ENCODE peak calls at places on chromosomes 5 and 9, in six cellular contexts. Q is GM03348; A is amniotic stem cell; X is activated T-helper 1 cell treated with anti-CD3 and anti-CD28 coated beads, Interleukin-2, amount 50 U/mL, for 16 hours; E is stimulated activated CD4-positive, alpha-beta T cell treated with anti-CD3 and anti-CD28 coated beads, Interleukin-15, amount 100 ng/mL, for 24 hours; C is endothelial cell. N is an unnamed sample.

GRCh38 chr5:1510151-1510561 is 13.6 kb downstream of the LPCAT1 start:
- DNase-seq in A (no peak), E (no peak), C (no peak), Q (no peak), X (no peak), N (no peak)

GRCh38 chr5:149776376-149777305 is 46.5 kb downstream of the PPARGC1B start:
- DNase-seq in X (no peak), Q (no peak), A (no peak), E (no peak), C (no peak), N (no peak)

GRCh38 chr5:83035373-83036170 is 41.6 kb downstream of the TMEM167A start:
- DNase-seq in X (no peak), C (no peak), E (no peak), Q (peak), A (no peak), N (no peak)

GRCh38 chr5:1670342-1670741 is 129.3 kb downstream of the MRPL36 start:
- DNase-seq in C (no peak), E (no peak), X (no peak), Q (no peak), A (no peak), N (no peak)

GRCh38 chr5:59001154-59001553 is 418.3 kb downstream of the RAB3C start:
- DNase-seq in C (no peak), E (no peak), Q (peak), A (no peak), X (no peak), N (no peak)

GRCh38 chr5:138495351-138495750 is 30.1 kb downstream of the EGR1 start:
- DNase-seq in E (no peak), Q (no peak), A (no peak), C (no peak), X (no peak), N (no peak)

GRCh38 chr5:1744393-1745189 is 55.0 kb downstream of the MRPL36 start:
- DNase-seq in C (no peak), X (no peak), A (no peak), Q (no peak), E (no peak), N (no peak)

GRCh38 chr5:57302643-57303042 is 128.8 kb downstream of the GPBP1 start:
- DNase-seq in E (peak), A (no peak), Q (no peak), X (no peak), C (no peak), N (no peak)

GRCh38 chr5:58087131-58087530 is 372.8 kb downstream of the PLK2 start:
- DNase-seq in Q (no peak), E (no peak), A (no peak), X (no peak), C (no peak), N (no peak)

GRCh38 chr9:114538241-114538640 is 33.0 kb upstream of the WHRN start:
- DNase-seq in X (no peak), C (no peak), Q (no peak), A (no peak), E (peak), N (peak)

N was measured in iPS DF 19.7.